ENCODE peak calls at places on chromosome 16, in seven cellular contexts. A is H9, E is neuronal stem cell, F is trophoblast cell, Y is mesendoderm, K is H1, P is mesenchymal stem cell. M is an unnamed sample.
A peak's percentile ranks its signal among the peaks of the same experiment; 100 is the strongest.

GRCh38 chr16:88759245-88759975 is 25.6 kb downstream of the PIEZO1 start:
- DNase-seq in A (peak; percentile 78), K (no peak), Y (peak; percentile 70), F (no peak), E (no peak), P (peak; percentile 81), M (peak; percentile 49)

GRCh38 chr16:88681084-88681680 is 5.1 kb downstream of the SNAI3 start:
- DNase-seq in P (no peak), A (peak; percentile 84), Y (peak; percentile 49), F (peak; percentile 41), K (peak; percentile 39), E (no peak), M (no peak)

GRCh38 chr16:80803341-80804060 is 897 bp downstream of the CDYL2 start:
- DNase-seq in A (peak; percentile 61), Y (peak; percentile 44), K (no peak), E (peak; percentile 20), P (peak; percentile 6), F (peak; percentile 43), M (no peak)

GRCh38 chr16:21263640-21264211 is 14.4 kb downstream of the CRYM start:
- DNase-seq in P (no peak), Y (peak; percentile 76), F (no peak), E (no peak), K (no peak), A (no peak), M (peak; percentile 18)

GRCh38 chr16:53757971-53758609 is 54.1 kb downstream of the FTO start:
- DNase-seq in P (no peak), E (no peak), Y (no peak), F (no peak), K (no peak), A (no peak), M (no peak)

GRCh38 chr16:75060708-75061107 is 55.9 kb downstream of the LDHD start:
- DNase-seq in E (no peak), F (no peak), A (no peak), K (no peak), Y (no peak), P (no peak), M (no peak)

GRCh38 chr16:7512503-7512902 is 179.9 kb downstream of the RBFOX1 start:
- DNase-seq in Y (no peak), E (no peak), F (no peak), K (no peak), P (no peak), A (no peak), M (no peak)

GRCh38 chr16:52597772-52598483 is 51.0 kb upstream of the TOX3 start:
- DNase-seq in F (no peak), A (peak; percentile 44), K (no peak), E (peak; percentile 31), Y (peak; percentile 85), P (no peak), M (no peak)

GRCh38 chr16:3548445-3548844 is 28.8 kb downstream of the NLRC3 start:
- DNase-seq in K (no peak), P (no peak), Y (no peak), E (no peak), F (no peak), A (no peak), M (no peak)

GRCh38 chr16:12113581-12114375 is 137.2 kb downstream of the SNX29 start:
- DNase-seq in P (peak; percentile 45), F (no peak), Y (no peak), K (no peak), A (no peak), E (no peak), M (no peak)

GRCh38 chr16:30958164-30959083 is 870 bp downstream of the SETD1A start:
- DNase-seq in A (peak; percentile 68), Y (peak; percentile 63), F (peak; percentile 40), K (no peak), E (peak; percentile 48), P (peak; percentile 70), M (peak; percentile 43)

GRCh38 chr16:54355251-54355650 is 68.7 kb upstream of the IRX3 start:
- DNase-seq in E (no peak), F (no peak), K (no peak), A (no peak), Y (no peak), P (peak; percentile 34), M (peak; percentile 13)

GRCh38 chr16:20347666-20348364 is 4.7 kb downstream of the UMOD start:
- DNase-seq in P (no peak), E (no peak), A (peak; percentile 38), K (no peak), F (peak; percentile 85), Y (no peak), M (no peak)

GRCh38 chr16:87681990-87682570 is 79.8 kb downstream of the JPH3 start:
- DNase-seq in A (peak; percentile 74), F (no peak), K (no peak), P (peak; percentile 77), E (no peak), Y (peak; percentile 47), M (peak; percentile 78)

GRCh38 chr16:13968835-13969234 is 48.9 kb downstream of the ERCC4 start:
- DNase-seq in A (no peak), K (no peak), P (no peak), Y (no peak), F (no peak), E (no peak), M (no peak)

GRCh38 chr16:4052801-4053662 is 63.2 kb downstream of the ADCY9 start:
- DNase-seq in K (no peak), P (peak; percentile 73), Y (no peak), A (no peak), E (no peak), F (peak; percentile 31), M (peak; percentile 81)

GRCh38 chr16:31333686-31334649 is 21.0 kb upstream of the ITGAX start:
- DNase-seq in E (no peak), Y (peak; percentile 76), A (peak; percentile 61), P (no peak), F (peak; percentile 50), K (no peak), M (peak; percentile 13)

GRCh38 chr16:83903739-83904138 is 4.8 kb downstream of the MLYCD start:
- DNase-seq in P (peak; percentile 60), A (no peak), K (no peak), Y (no peak), F (peak; percentile 91), E (no peak), M (peak; percentile 60)

GRCh38 chr16:28181557-28181914 is 30.2 kb downstream of the XPO6 start:
- DNase-seq in Y (peak; percentile 93), K (no peak), E (no peak), A (no peak), F (peak; percentile 92), P (peak; percentile 96), M (peak; percentile 97)

GRCh38 chr16:16029431-16030011 is 80.1 kb downstream of the ABCC1 start:
- DNase-seq in P (peak; percentile 40), E (no peak), F (peak; percentile 88), A (no peak), K (no peak), Y (no peak), M (peak; percentile 68)

GRCh38 chr16:88102597-88102996 is 151.4 kb downstream of the BANP start:
- DNase-seq in P (no peak), E (no peak), A (no peak), F (no peak), Y (no peak), K (no peak), M (no peak)

GRCh38 chr16:31253642-31254045 is 6.1 kb upstream of the ITGAM start:
- DNase-seq in A (no peak), K (no peak), Y (no peak), F (peak; percentile 15), E (no peak), P (no peak), M (no peak)

GRCh38 chr16:90032664-90033346 is 13.5 kb upstream of the DBNDD1 start:
- DNase-seq in P (peak; percentile 50), Y (no peak), F (no peak), A (no peak), K (no peak), E (no peak), M (peak; percentile 65)

GRCh38 chr16:78654929-78655328 is 555.5 kb downstream of the WWOX start:
- DNase-seq in A (no peak), Y (no peak), E (no peak), P (no peak), F (no peak), K (no peak), M (no peak)
- H3K4ac ChIP-seq in A (no peak overlapping the region), Y (no peak overlapping the region), E (no peak overlapping the region), P (no peak overlapping the region), F (no peak overlapping the region), K (no peak overlapping the region), M (no peak overlapping the region)

GRCh38 chr16:360698-361336 is 8.3 kb upstream of the AXIN1 start:
- DNase-seq in F (no peak), Y (no peak), P (no peak), E (no peak), K (no peak), A (no peak), M (no peak)
- H3K4ac ChIP-seq in F (no peak overlapping the region), Y (no peak overlapping the region), P (no peak overlapping the region), E (no peak overlapping the region), K (no peak overlapping the region), A (no peak overlapping the region), M (no peak overlapping the region)

DNA sequence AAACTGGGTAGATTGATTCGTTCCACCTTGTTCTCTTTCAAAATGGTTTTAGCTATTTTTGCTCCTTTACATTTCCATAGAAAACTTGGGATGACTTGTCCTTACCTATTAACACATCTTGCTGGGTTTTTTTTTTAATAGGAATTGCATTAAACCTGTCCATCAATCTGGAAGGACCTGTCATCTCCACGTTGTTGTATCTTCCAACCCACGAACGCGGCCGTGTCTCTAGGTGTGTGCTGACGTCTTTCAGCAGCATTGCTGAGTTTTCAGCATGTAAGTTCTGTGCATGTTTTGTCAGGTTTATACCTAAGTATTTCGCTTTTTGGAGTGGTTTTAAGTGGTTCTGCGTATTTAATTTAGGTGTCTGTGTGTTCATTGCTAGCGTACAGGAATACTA is 60.4 kb upstream of the GNG13 start:
- DNase-seq in A (no peak), P (no peak), K (no peak), F (no peak), Y (no peak), E (no peak), M (no peak)
- H3K4ac ChIP-seq in A (no peak overlapping the region), P (no peak overlapping the region), K (no peak overlapping the region), F (no peak overlapping the region), Y (no peak overlapping the region), E (no peak overlapping the region), M (no peak overlapping the region)

GRCh38 chr16:64950262-64950661 is 171.6 kb downstream of the CDH11 start:
- DNase-seq in F (no peak), E (no peak), P (no peak), K (no peak), A (peak; percentile 49), Y (peak; percentile 38), M (no peak)

GRCh38 chr16:64951193-64951592 is 170.7 kb downstream of the CDH11 start:
- DNase-seq in E (no peak), F (no peak), A (no peak), P (peak; percentile 26), Y (no peak), K (no peak), M (no peak)

GRCh38 chr16:64951681-64952080 is 170.2 kb downstream of the CDH11 start:
- DNase-seq in E (no peak), K (no peak), Y (no peak), P (no peak), F (no peak), A (no peak), M (peak; percentile 22)

GRCh38 chr16:64950731-64951130 is 171.1 kb downstream of the CDH11 start:
- DNase-seq in F (no peak), A (peak; percentile 30), E (no peak), P (no peak), K (no peak), Y (no peak), M (no peak)

DNA sequence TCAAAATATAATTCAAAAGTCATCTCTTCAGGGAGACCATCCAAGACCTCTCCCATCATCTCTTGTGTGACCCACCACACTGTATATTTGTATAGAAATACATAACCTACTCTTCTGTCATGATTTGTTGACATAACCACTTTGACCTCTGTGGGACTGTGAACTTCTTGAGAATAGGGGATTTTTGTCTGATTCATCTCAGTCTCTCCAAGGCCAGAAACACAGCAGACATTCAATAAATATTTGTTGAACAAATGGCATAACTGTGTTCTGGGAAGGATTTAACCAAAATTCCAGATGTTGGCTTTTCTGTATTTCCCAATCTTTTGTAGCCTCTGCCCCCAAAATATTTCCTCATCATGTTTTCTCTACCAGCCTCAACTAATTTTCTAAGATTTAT is 169.7 kb downstream of the CDH11 start:
- DNase-seq in A (no peak), K (no peak), F (peak; percentile 2), E (no peak), Y (no peak), P (peak; percentile 93), M (peak; percentile 97)
- H3K4ac ChIP-seq in A (no peak overlapping the region), K (no peak overlapping the region), F (no peak overlapping the region), E (no peak overlapping the region), Y (no peak overlapping the region), P (no peak overlapping the region), M (no peak overlapping the region)